ENCODE peak calls at places on chromosome 15, in six cellular contexts. I is neuronal stem cell, J is trophoblast cell, T is mesenchymal stem cell, K is H9, U is H1. W is an unnamed sample.
A peak's percentile ranks its signal among the peaks of the same experiment; 100 is the strongest.

GRCh38 chr15:77836116-77836798 is 203.5 kb upstream of the LINGO1 start:
- DNase-seq in I (no peak), J (no peak), T (peak; percentile 29), K (peak; percentile 69), U (no peak), W (peak; percentile 27)

GRCh38 chr15:67164811-67165652 is 89.4 kb downstream of the AAGAB start:
- DNase-seq in I (no peak), J (no peak), T (no peak), K (peak; percentile 87), U (no peak), W (peak; percentile 70)

GRCh38 chr15:38073278-38073930 is 139.0 kb downstream of the TMCO5A start:
- DNase-seq in I (no peak), J (no peak), T (peak; percentile 50), K (no peak), U (no peak), W (peak; percentile 35)

GRCh38 chr15:25527118-25527517 is 88.3 kb upstream of the UBE3A start:
- DNase-seq in I (no peak), J (peak; percentile 86), T (no peak), K (no peak), U (no peak), W (no peak)

GRCh38 chr15:31489801-31490646 is 163.4 kb downstream of the KLF13 start:
- DNase-seq in I (no peak), J (peak; percentile 9), T (peak; percentile 64), K (peak; percentile 58), U (no peak), W (peak; percentile 62)

GRCh38 chr15:34158355-34158754 is 51.5 kb downstream of the KATNBL1 start:
- DNase-seq in I (no peak), J (no peak), T (no peak), K (no peak), U (no peak), W (no peak)

GRCh38 chr15:50051811-50052419 is 67.1 kb downstream of the ATP8B4 start:
- DNase-seq in I (peak; percentile 48), J (peak; percentile 46), T (peak; percentile 88), K (peak; percentile 41), U (no peak), W (peak; percentile 91)

GRCh38 chr15:62914461-62915079 is 128.0 kb upstream of the TPM1 start:
- DNase-seq in I (no peak), J (peak; percentile 65), T (no peak), K (no peak), U (no peak), W (no peak)

GRCh38 chr15:93243573-93243972 is 154.6 kb upstream of the RGMA start:
- DNase-seq in I (no peak), J (no peak), T (no peak), K (no peak), U (no peak), W (no peak)

GRCh38 chr15:100349321-100349695 is 7.5 kb upstream of the ADAMTS17 start:
- DNase-seq in I (no peak), J (no peak), T (no peak), K (no peak), U (no peak), W (no peak)

GRCh38 chr15:62950455-62950854 is 92.1 kb upstream of the TPM1 start:
- DNase-seq in I (no peak), J (no peak), T (no peak), K (no peak), U (no peak), W (no peak)

GRCh38 chr15:32982001-32982400 is 212.5 kb downstream of the FMN1 start:
- DNase-seq in I (no peak), J (no peak), T (no peak), K (no peak), U (no peak), W (no peak)

GRCh38 chr15:95254263-95254662 is 1022.9 kb downstream of the MCTP2 start:
- DNase-seq in I (no peak), J (no peak), T (peak; percentile 18), K (no peak), U (no peak), W (no peak)

GRCh38 chr15:38817427-38818155 is 253.0 kb upstream of the RASGRP1 start:
- DNase-seq in I (peak; percentile 64), J (peak; percentile 79), T (peak; percentile 61), K (peak; percentile 93), U (peak; percentile 59), W (peak; percentile 48)

GRCh38 chr15:99424978-99425665 is 140.7 kb upstream of the MEF2A start:
- DNase-seq in I (no peak), J (peak; percentile 1), T (peak; percentile 96), K (no peak), U (no peak), W (peak; percentile 90)

GRCh38 chr15:57647071-57647790 is 55.5 kb downstream of the MYZAP start:
- DNase-seq in I (no peak), J (no peak), T (no peak), K (no peak), U (no peak), W (no peak)

GRCh38 chr15:55574096-55574495 is 14.0 kb downstream of the PYGO1 start:
- DNase-seq in I (no peak), J (no peak), T (no peak), K (no peak), U (no peak), W (no peak)

GRCh38 chr15:88982304-88982945 is 69.2 kb upstream of the MFGE8 start:
- DNase-seq in I (no peak), J (no peak), T (peak; percentile 81), K (no peak), U (no peak), W (peak; percentile 83)

GRCh38 chr15:82845686-82846085 is 36.3 kb downstream of the WHAMM start:
- DNase-seq in I (no peak), J (no peak), T (no peak), K (no peak), U (no peak), W (no peak)

GRCh38 chr15:63587527-63587926 is 9.7 kb upstream of the FBXL22 start:
- DNase-seq in I (no peak), J (no peak), T (peak; percentile 80), K (no peak), U (no peak), W (peak; percentile 78)

GRCh38 chr15:63826513-63826912 is 7.2 kb downstream of the HERC1 start:
- DNase-seq in I (no peak), J (no peak), T (peak; percentile 32), K (no peak), U (no peak), W (peak; percentile 48)

GRCh38 chr15:48717458-48717857 is 71.9 kb upstream of the FBN1 start:
- DNase-seq in I (no peak), J (no peak), T (peak; percentile 39), K (no peak), U (no peak), W (peak; percentile 59)

GRCh38 chr15:90208372-90208771 is 7.2 kb downstream of the SEMA4B start:
- DNase-seq in I (no peak), J (no peak), T (no peak), K (no peak), U (no peak), W (no peak)

GRCh38 chr15:100227781-100228180 is 114.0 kb downstream of the ADAMTS17 start:
- DNase-seq in I (no peak), J (peak; percentile 16), T (no peak), K (no peak), U (no peak), W (no peak)

GRCh38 chr15:72554471-72555425 is 80.6 kb downstream of the ARIH1 start:
- DNase-seq in I (no peak), J (peak; percentile 33), T (peak; percentile 74), K (no peak), U (no peak), W (peak; percentile 84)

GRCh38 chr15:39625451-39625850 is 44.6 kb downstream of the THBS1 start:
- DNase-seq in I (no peak), J (no peak), T (no peak), K (no peak), U (no peak), W (no peak)

GRCh38 chr15:74156678-74157411 is 16.7 kb upstream of the ISLR start:
- DNase-seq in I (no peak), J (no peak), T (peak; percentile 79), K (peak; percentile 22), U (no peak), W (no peak)

GRCh38 chr15:74405823-74406222 is 27.9 kb downstream of the SEMA7A start:
- DNase-seq in I (no peak), J (no peak), T (no peak), K (no peak), U (no peak), W (no peak)

GRCh38 chr15:73174171-73174570 is 121.9 kb downstream of the NEO1 start:
- DNase-seq in I (no peak), J (no peak), T (no peak), K (no peak), U (no peak), W (no peak)

GRCh38 chr15:101472033-101472432 is 17.5 kb downstream of the PCSK6 start:
- DNase-seq in I (no peak), J (no peak), T (no peak), K (no peak), U (no peak), W (no peak)
- H4K91ac ChIP-seq in I (no peak overlapping the region), J (no peak overlapping the region), T (no peak overlapping the region), K (no peak overlapping the region), U (no peak overlapping the region), W (no peak overlapping the region)

DNA sequence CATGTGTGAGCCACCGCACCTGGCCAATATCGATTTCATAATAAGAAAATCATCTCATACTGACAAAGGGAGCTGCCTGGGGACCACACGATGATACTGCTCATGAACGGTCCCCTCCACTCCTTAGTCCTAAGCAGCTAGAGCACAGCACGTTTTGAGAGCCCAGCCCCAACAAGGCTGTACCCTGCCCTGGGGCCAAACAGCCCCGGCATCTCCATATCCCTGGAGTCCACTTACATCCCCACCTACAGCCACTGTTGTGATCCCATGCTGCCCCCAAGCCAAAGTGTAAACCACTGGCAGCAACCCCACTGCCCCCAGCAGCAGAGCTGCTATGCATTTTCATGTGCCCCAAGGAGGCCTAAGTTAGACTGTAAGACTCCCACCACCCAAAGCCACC is 52.8 kb downstream of the ADAM10 start:
- DNase-seq in I (no peak), J (no peak), T (no peak), K (no peak), U (no peak), W (no peak)
- H3K23ac ChIP-seq in I (no peak overlapping the region), J (no peak overlapping the region), T (no peak overlapping the region), K (no peak overlapping the region), U (no peak overlapping the region), W (no peak overlapping the region)

DNA sequence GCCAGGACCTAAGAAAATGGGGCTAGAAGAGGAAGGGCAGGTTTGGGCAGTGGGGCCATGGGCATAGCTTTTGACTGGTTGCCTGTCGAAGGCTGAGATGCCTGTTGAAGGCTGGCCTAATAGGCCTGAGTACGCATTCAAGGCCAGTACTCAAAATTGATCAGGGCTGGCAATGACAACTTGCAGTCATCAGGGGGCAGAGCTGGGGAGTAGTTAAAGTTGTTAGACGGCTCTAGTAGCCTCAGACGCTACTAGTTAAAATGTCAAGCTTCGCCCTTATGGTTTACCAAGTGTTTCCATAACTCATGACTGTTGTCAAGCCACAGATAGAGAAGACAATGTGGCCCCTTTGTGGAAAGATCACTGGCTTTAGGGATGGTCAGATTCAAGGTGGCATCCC is 28.7 kb downstream of the SPG21 start:
- DNase-seq in I (no peak), J (no peak), T (no peak), K (no peak), U (no peak), W (no peak)
- H4K91ac ChIP-seq in I (no peak overlapping the region), J (no peak overlapping the region), T (no peak overlapping the region), K (no peak overlapping the region), U (no peak overlapping the region), W (no peak overlapping the region)

DNA sequence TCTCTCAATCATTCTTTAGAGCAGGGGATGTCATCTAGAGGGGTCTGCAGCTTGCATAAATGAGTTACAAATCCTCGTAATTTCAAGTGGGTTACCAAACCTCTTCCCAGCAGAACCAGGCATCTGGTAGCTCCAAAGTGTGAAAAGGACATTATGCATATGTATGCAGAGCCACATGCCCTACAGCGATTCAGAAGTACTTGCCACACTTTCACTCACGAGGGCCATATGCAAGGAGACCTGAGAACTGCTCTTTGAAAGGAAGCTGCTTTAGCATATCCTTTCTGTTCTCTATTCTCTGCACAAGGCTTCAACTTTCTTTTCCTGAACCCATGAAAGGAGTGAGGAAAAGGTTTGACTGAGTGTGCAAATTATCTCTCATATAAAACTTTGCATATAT is 311.5 kb upstream of the SEMA6D start:
- DNase-seq in I (no peak), J (no peak), T (no peak), K (no peak), U (no peak), W (no peak)
- H3K23ac ChIP-seq in I (no peak overlapping the region), J (no peak overlapping the region), T (no peak overlapping the region), K (no peak overlapping the region), U (no peak overlapping the region), W (peak overlapping the region; percentile 2)